ENCODE peak calls at places on chromosomes 7 and 10, in seven cellular contexts. V is uterus, F is iPS DF 6.9, R is A673, Y is Panc1, H is heart right ventricle, U is mesenchymal stem cell. W is an unnamed sample. For H3K4me1, the result is how much of the 10 kb centered on the place peaks cover.

GRCh38 chr7:139159900-139160675 is 50.6 kb upstream of the ZC3HAV1 start:
- DNase-seq in V (no peak), F (no peak), R (no peak), Y (peak), H (no peak), U (peak), W (no peak)

GRCh38 chr7:129553861-129554530 is 51.7 kb downstream of the SMKR1 start:
- DNase-seq in V (no peak), F (no peak), R (peak), Y (no peak), H (no peak), U (no peak), W (peak)

GRCh38 chr7:132055331-132056120 is 499.1 kb upstream of the PODXL start:
- DNase-seq in V (no peak), F (no peak), R (no peak), Y (no peak), H (no peak), U (no peak), W (no peak)

GRCh38 chr10:30000802-30001571 is 58.4 kb downstream of the JCAD start:
- DNase-seq in V (peak), F (no peak), R (peak), Y (peak), H (peak), U (peak), W (peak)

GRCh38 chr7:105779856-105780815 is 96.3 kb downstream of the ATXN7L1 start:
- DNase-seq in V (no peak), F (no peak), R (peak), Y (no peak), H (no peak), U (no peak), W (no peak)

GRCh38 chr7:137943132-137943551 is 58.7 kb downstream of the CREB3L2 start:
- DNase-seq in V (peak), F (no peak), R (no peak), Y (no peak), H (peak), U (peak), W (peak)

GRCh38 chr7:26993816-26994810 is 101.7 kb downstream of the HOXA1 start:
- DNase-seq in V (no peak), F (no peak), R (no peak), Y (no peak), H (no peak), U (no peak), W (no peak)

GRCh38 chr7:16627236-16627635 is 18.3 kb downstream of the ANKMY2 start:
- DNase-seq in V (no peak), F (no peak), R (no peak), Y (no peak), H (no peak), U (peak), W (no peak)

GRCh38 chr7:82443801-82444219 is 233 bp upstream of the CACNA2D1 start:
- DNase-seq in V (peak), F (peak), R (peak), Y (no peak), H (peak), U (peak), W (peak)

GRCh38 chr10:80522756-80523363 is 14.8 kb upstream of the SH2D4B start:
- DNase-seq in V (no peak), F (no peak), R (no peak), Y (no peak), H (no peak), U (no peak), W (no peak)

GRCh38 chr7:27133409-27134157 is 3.0 kb upstream of the HOXA4 start:
- DNase-seq in V (no peak), F (no peak), R (no peak), Y (no peak), H (no peak), U (no peak), W (peak)

GRCh38 chr10:110067960-110068770 is 60.4 kb downstream of the ADD3 start:
- DNase-seq in V (no peak), F (no peak), R (peak), Y (no peak), H (peak), U (no peak), W (no peak)

GRCh38 chr7:44769381-44770209 is 20.9 kb downstream of the ZMIZ2 start:
- DNase-seq in V (no peak), F (no peak), R (no peak), Y (no peak), H (peak), U (peak), W (peak)

GRCh38 chr7:132611056-132611455 is 34.8 kb upstream of the PLXNA4 start:
- DNase-seq in V (no peak), F (no peak), R (no peak), Y (no peak), H (no peak), U (no peak), W (no peak)

GRCh38 chr10:16674147-16674703 is 143.0 kb downstream of the RSU1 start:
- DNase-seq in V (no peak), F (no peak), R (no peak), Y (peak), H (no peak), U (no peak), W (no peak)

GRCh38 chr7:155962191-155962967 is 150.1 kb upstream of the SHH start:
- DNase-seq in V (no peak), F (no peak), R (no peak), Y (no peak), H (no peak), U (peak), W (no peak)

GRCh38 chr10:30111340-30111980 is 52.1 kb upstream of the JCAD start:
- DNase-seq in V (no peak), F (no peak), R (peak), Y (no peak), H (no peak), U (no peak), W (no peak)

GRCh38 chr7:22630069-22630468 is 96.9 kb upstream of the IL6 start:
- DNase-seq in V (no peak), F (no peak), R (no peak), Y (no peak), H (no peak), U (no peak), W (no peak)
- H3K4me1 ChIP-seq in V (under half), F (under half), R (under half), Y (under half), H (under half), U (under half), W (under half)

DNA sequence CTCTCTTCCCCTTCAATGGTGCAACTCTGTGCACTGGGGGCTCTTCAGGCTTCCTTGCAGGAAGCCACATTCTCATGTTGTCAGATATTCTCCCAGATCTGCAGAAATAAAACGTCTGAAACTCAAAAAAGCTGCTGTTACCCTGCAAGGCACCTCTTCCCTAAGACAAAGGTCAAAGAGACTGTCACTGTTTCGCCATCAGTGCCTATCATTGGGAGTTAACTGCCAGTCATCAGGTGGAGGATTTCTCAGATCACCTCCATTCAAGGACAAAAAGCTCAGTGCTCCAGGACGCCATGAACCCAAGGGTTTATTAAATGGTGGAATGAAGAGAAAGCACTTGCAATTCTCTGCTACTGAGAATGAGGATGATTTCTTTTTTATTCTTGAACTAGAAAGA is 144.6 kb upstream of the PALS2 start:
- DNase-seq in V (no peak), F (no peak), R (no peak), Y (no peak), H (no peak), U (no peak), W (no peak)
- H3K4me3 ChIP-seq in V (no peak), F (no peak), R (no peak), Y (no peak), H (no peak), U (no peak), W (no peak)

GRCh38 chr10:63702107-63702506 is 180.9 kb downstream of the REEP3 start:
- DNase-seq in V (no peak), F (no peak), R (peak), Y (no peak), H (no peak), U (no peak), W (no peak)
- H3K4me1 ChIP-seq in V (under half), F (under half), R (half or more), Y (half or more), H (under half), U (under half), W (under half)

DNA sequence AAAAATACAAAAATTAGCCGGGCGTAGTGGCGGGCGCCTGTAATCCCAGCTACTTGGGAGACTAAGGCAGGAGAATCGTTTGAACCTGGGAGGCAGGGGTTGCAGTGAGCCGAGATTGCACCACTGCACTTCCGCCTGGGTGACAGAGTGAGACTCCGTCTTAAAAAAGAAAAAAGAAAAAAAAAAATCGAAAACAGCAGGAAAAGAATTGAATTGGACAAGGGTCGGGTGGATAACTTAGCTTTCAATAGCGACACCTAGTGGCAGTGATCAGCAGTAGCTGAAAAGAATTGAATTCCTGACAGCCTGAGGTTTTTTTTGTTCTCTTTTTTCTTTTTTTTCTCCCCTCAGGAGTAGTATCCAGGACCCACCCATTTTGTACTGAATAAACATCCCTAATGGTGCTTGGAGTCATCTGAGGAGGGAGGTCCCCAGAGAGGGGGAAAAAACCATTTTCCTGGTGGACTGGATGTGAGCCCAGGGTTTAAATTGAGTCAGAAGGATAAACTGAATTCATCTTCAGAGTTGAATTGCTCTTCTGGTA is 55.1 kb downstream of the CYCS start:
- DNase-seq in V (peak), F (peak), R (peak), Y (no peak), H (peak), U (peak), W (peak)
- H3K4me3 ChIP-seq in V (no peak), F (no peak), R (peak), Y (peak), H (peak), U (no peak), W (no peak)

GRCh38 chr7:151292850-151293249 is 44.4 kb upstream of the SMARCD3 start:
- DNase-seq in V (no peak), F (no peak), R (no peak), Y (no peak), H (no peak), U (no peak), W (no peak)
- H3K4me1 ChIP-seq in V (under half), F (under half), R (under half), Y (under half), H (under half), U (under half), W (under half)

GRCh38 chr7:4882742-4883351 is 669 bp downstream of the RADIL start:
- DNase-seq in V (no peak), F (no peak), R (peak), Y (no peak), H (no peak), U (no peak), W (no peak)
- H3K4me3 ChIP-seq in V (peak), F (peak), R (peak), Y (peak), H (peak), U (peak), W (peak)

GRCh38 chr7:41188163-41189130 is 514.4 kb downstream of the INHBA start:
- DNase-seq in V (no peak), F (no peak), R (no peak), Y (peak), H (no peak), U (peak), W (no peak)

GRCh38 chr7:41193738-41194287 is 509.1 kb downstream of the INHBA start:
- DNase-seq in V (no peak), F (no peak), R (no peak), Y (no peak), H (no peak), U (no peak), W (no peak)

GRCh38 chr7:41187322-41187721 is 515.6 kb downstream of the INHBA start:
- DNase-seq in V (no peak), F (no peak), R (no peak), Y (no peak), H (no peak), U (no peak), W (no peak)

GRCh38 chr7:41189866-41190265 is 513.0 kb downstream of the INHBA start:
- DNase-seq in V (no peak), F (no peak), R (peak), Y (peak), H (no peak), U (peak), W (no peak)

DNA sequence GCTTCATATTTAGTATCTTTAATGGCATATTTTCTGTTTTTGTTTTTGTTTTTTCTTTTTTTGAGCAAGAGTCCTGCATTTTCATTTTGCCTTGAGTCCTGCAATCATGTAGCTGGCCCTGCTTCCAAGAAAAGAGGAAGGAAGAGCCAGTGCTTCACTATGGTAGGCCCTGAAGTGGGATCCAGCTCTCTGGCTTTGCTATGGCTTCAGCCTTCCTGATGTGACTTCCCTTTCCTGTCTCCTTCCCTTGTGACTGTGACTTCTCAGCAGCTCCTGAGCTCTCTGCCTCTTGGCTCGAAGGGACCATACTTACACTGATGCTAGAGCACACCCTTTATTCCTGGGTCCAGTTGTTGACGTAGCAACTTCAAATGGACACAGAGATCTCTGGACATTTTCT is 512.3 kb downstream of the INHBA start:
- DNase-seq in V (no peak), F (no peak), R (no peak), Y (no peak), H (no peak), U (no peak), W (no peak)
- H3K4me1 ChIP-seq in V (under half), F (under half), R (under half), Y (under half), H (under half), U (under half), W (under half)

W was measured in adrenal gland.